ENCODE peak calls at places on chromosomes 4 and X, in eight cellular contexts. One of them, this sample, is unnamed.

GRCh38 chr4:120008957-120009356 is 57.7 kb downstream of the MAD2L1 start:
- DNase-seq in adrenal gland: no peak
- DNase-seq in left lung: no peak
- DNase-seq in dorsolateral prefrontal cortex: no peak
- DNase-seq in Caco-2: no peak
- DNase-seq in AG10803: no peak
- DNase-seq in lower lobe of right lung: no peak
- DNase-seq in endothelial cell of umbilical vein: no peak
- DNase-seq in this sample: no peak

GRCh38 chr4:74367656-74368055 is 2.7 kb downstream of the EREG start:
- DNase-seq in adrenal gland: no peak
- DNase-seq in left lung: no peak
- DNase-seq in dorsolateral prefrontal cortex: no peak
- DNase-seq in Caco-2: no peak
- DNase-seq in AG10803: no peak
- DNase-seq in lower lobe of right lung: no peak
- DNase-seq in endothelial cell of umbilical vein: no peak
- DNase-seq in this sample: no peak

GRCh38 chr4:1582227-1582626 is 101.9 kb downstream of the FAM53A start:
- DNase-seq in adrenal gland: no peak
- DNase-seq in left lung: peak
- DNase-seq in dorsolateral prefrontal cortex: no peak
- DNase-seq in Caco-2: no peak
- DNase-seq in AG10803: no peak
- DNase-seq in lower lobe of right lung: peak
- DNase-seq in endothelial cell of umbilical vein: no peak
- DNase-seq in this sample: no peak

GRCh38 chrX:96102997-96103396 is 581.6 kb upstream of the DIAPH2 start:
- DNase-seq in adrenal gland: no peak
- DNase-seq in left lung: peak
- DNase-seq in dorsolateral prefrontal cortex: no peak
- DNase-seq in Caco-2: no peak
- DNase-seq in AG10803: no peak
- DNase-seq in lower lobe of right lung: no peak
- DNase-seq in endothelial cell of umbilical vein: peak
- DNase-seq in this sample: no peak

GRCh38 chrX:20952180-20952579 is 422.0 kb upstream of the CNKSR2 start:
- DNase-seq in adrenal gland: no peak
- DNase-seq in left lung: no peak
- DNase-seq in dorsolateral prefrontal cortex: no peak
- DNase-seq in Caco-2: no peak
- DNase-seq in AG10803: no peak
- DNase-seq in lower lobe of right lung: no peak
- DNase-seq in endothelial cell of umbilical vein: no peak
- DNase-seq in this sample: no peak

GRCh38 chr4:57131849-57132745 is 21.9 kb upstream of the IGFBP7 start:
- DNase-seq in adrenal gland: no peak
- DNase-seq in left lung: no peak
- DNase-seq in dorsolateral prefrontal cortex: peak
- DNase-seq in Caco-2: peak
- DNase-seq in AG10803: no peak
- DNase-seq in lower lobe of right lung: no peak
- DNase-seq in endothelial cell of umbilical vein: peak
- DNase-seq in this sample: no peak

GRCh38 chr4:137981277-137981676 is 260.9 kb downstream of the SLC7A11 start:
- DNase-seq in adrenal gland: no peak
- DNase-seq in left lung: no peak
- DNase-seq in dorsolateral prefrontal cortex: no peak
- DNase-seq in Caco-2: no peak
- DNase-seq in AG10803: peak
- DNase-seq in lower lobe of right lung: no peak
- DNase-seq in endothelial cell of umbilical vein: no peak
- DNase-seq in this sample: no peak

GRCh38 chrX:9327086-9327746 is 137.6 kb upstream of the TBL1X start:
- DNase-seq in adrenal gland: no peak
- DNase-seq in left lung: no peak
- DNase-seq in dorsolateral prefrontal cortex: no peak
- DNase-seq in Caco-2: no peak
- DNase-seq in AG10803: no peak
- DNase-seq in lower lobe of right lung: no peak
- DNase-seq in endothelial cell of umbilical vein: no peak
- DNase-seq in this sample: no peak

GRCh38 chrX:149881081-149881711 is at the start of gene MAGEA8:
- DNase-seq in adrenal gland: no peak
- DNase-seq in left lung: no peak
- DNase-seq in dorsolateral prefrontal cortex: no peak
- DNase-seq in Caco-2: peak
- DNase-seq in AG10803: no peak
- DNase-seq in lower lobe of right lung: no peak
- DNase-seq in endothelial cell of umbilical vein: no peak
- DNase-seq in this sample: no peak

GRCh38 chr4:40832175-40832574 is 82.4 kb downstream of the NSUN7 start:
- DNase-seq in adrenal gland: no peak
- DNase-seq in left lung: no peak
- DNase-seq in dorsolateral prefrontal cortex: no peak
- DNase-seq in Caco-2: no peak
- DNase-seq in AG10803: no peak
- DNase-seq in lower lobe of right lung: no peak
- DNase-seq in endothelial cell of umbilical vein: no peak
- DNase-seq in this sample: no peak

GRCh38 chr4:147991543-147992295 is 259.8 kb downstream of the ARHGAP10 start:
- DNase-seq in adrenal gland: no peak
- DNase-seq in left lung: no peak
- DNase-seq in dorsolateral prefrontal cortex: no peak
- DNase-seq in Caco-2: no peak
- DNase-seq in AG10803: no peak
- DNase-seq in lower lobe of right lung: no peak
- DNase-seq in endothelial cell of umbilical vein: no peak
- DNase-seq in this sample: no peak

GRCh38 chr4:154686838-154687237 is 57.0 kb upstream of the LRAT start:
- DNase-seq in adrenal gland: no peak
- DNase-seq in left lung: no peak
- DNase-seq in dorsolateral prefrontal cortex: no peak
- DNase-seq in Caco-2: no peak
- DNase-seq in AG10803: no peak
- DNase-seq in lower lobe of right lung: no peak
- DNase-seq in endothelial cell of umbilical vein: no peak
- DNase-seq in this sample: no peak

GRCh38 chr4:84379881-84380618 is 119.0 kb downstream of the NKX6-1 start:
- DNase-seq in adrenal gland: no peak
- DNase-seq in left lung: no peak
- DNase-seq in dorsolateral prefrontal cortex: no peak
- DNase-seq in Caco-2: peak
- DNase-seq in AG10803: peak
- DNase-seq in lower lobe of right lung: no peak
- DNase-seq in endothelial cell of umbilical vein: no peak
- DNase-seq in this sample: peak

GRCh38 chr4:43132010-43132582 is 239.6 kb downstream of the GRXCR1 start:
- DNase-seq in adrenal gland: peak
- DNase-seq in left lung: peak
- DNase-seq in dorsolateral prefrontal cortex: peak
- DNase-seq in Caco-2: peak
- DNase-seq in AG10803: peak
- DNase-seq in lower lobe of right lung: peak
- DNase-seq in endothelial cell of umbilical vein: peak
- DNase-seq in this sample: peak

GRCh38 chr4:81684357-81684756 is 212.7 kb upstream of the RASGEF1B start:
- DNase-seq in adrenal gland: no peak
- DNase-seq in left lung: no peak
- DNase-seq in dorsolateral prefrontal cortex: no peak
- DNase-seq in Caco-2: no peak
- DNase-seq in AG10803: no peak
- DNase-seq in lower lobe of right lung: no peak
- DNase-seq in endothelial cell of umbilical vein: no peak
- DNase-seq in this sample: no peak

GRCh38 chrX:18099745-18100144 is 120.9 kb downstream of the BEND2 start:
- DNase-seq in adrenal gland: no peak
- DNase-seq in left lung: no peak
- DNase-seq in dorsolateral prefrontal cortex: no peak
- DNase-seq in Caco-2: peak
- DNase-seq in AG10803: no peak
- DNase-seq in lower lobe of right lung: no peak
- DNase-seq in endothelial cell of umbilical vein: no peak
- DNase-seq in this sample: no peak

GRCh38 chr4:181569553-181569952 is 673.6 kb upstream of the TENM3 start:
- DNase-seq in adrenal gland: no peak
- DNase-seq in left lung: no peak
- DNase-seq in dorsolateral prefrontal cortex: no peak
- DNase-seq in Caco-2: peak
- DNase-seq in AG10803: peak
- DNase-seq in lower lobe of right lung: no peak
- DNase-seq in endothelial cell of umbilical vein: no peak
- DNase-seq in this sample: no peak

GRCh38 chr4:12975511-12975910 is 508.6 kb downstream of the RAB28 start:
- DNase-seq in adrenal gland: no peak
- DNase-seq in left lung: no peak
- DNase-seq in dorsolateral prefrontal cortex: no peak
- DNase-seq in Caco-2: no peak
- DNase-seq in AG10803: no peak
- DNase-seq in lower lobe of right lung: no peak
- DNase-seq in endothelial cell of umbilical vein: no peak
- DNase-seq in this sample: no peak

GRCh38 chr4:141002323-141002805 is 130.9 kb downstream of the RNF150 start:
- DNase-seq in adrenal gland: no peak
- DNase-seq in left lung: no peak
- DNase-seq in dorsolateral prefrontal cortex: no peak
- DNase-seq in Caco-2: no peak
- DNase-seq in AG10803: peak
- DNase-seq in lower lobe of right lung: no peak
- DNase-seq in endothelial cell of umbilical vein: no peak
- DNase-seq in this sample: no peak

GRCh38 chrX:134936542-134936941 is 54.2 kb upstream of the SMIM10 start:
- DNase-seq in adrenal gland: no peak
- DNase-seq in left lung: no peak
- DNase-seq in dorsolateral prefrontal cortex: no peak
- DNase-seq in Caco-2: no peak
- DNase-seq in AG10803: peak
- DNase-seq in lower lobe of right lung: no peak
- DNase-seq in endothelial cell of umbilical vein: peak
- DNase-seq in this sample: no peak

GRCh38 chrX:155874571-155875244 is 6.4 kb upstream of the VAMP7 start:
- DNase-seq in adrenal gland: no peak
- DNase-seq in left lung: peak
- DNase-seq in dorsolateral prefrontal cortex: no peak
- DNase-seq in Caco-2: no peak
- DNase-seq in AG10803: peak
- DNase-seq in lower lobe of right lung: no peak
- DNase-seq in endothelial cell of umbilical vein: no peak
- DNase-seq in this sample: no peak

GRCh38 chr4:98113005-98113404 is 30.3 kb downstream of the STPG2 start:
- DNase-seq in adrenal gland: no peak
- DNase-seq in left lung: no peak
- DNase-seq in dorsolateral prefrontal cortex: no peak
- DNase-seq in Caco-2: peak
- DNase-seq in AG10803: peak
- DNase-seq in lower lobe of right lung: no peak
- DNase-seq in endothelial cell of umbilical vein: peak
- DNase-seq in this sample: peak

GRCh38 chr4:137307806-137308205 is 224.5 kb downstream of the PCDH18 start:
- DNase-seq in adrenal gland: peak
- DNase-seq in left lung: no peak
- DNase-seq in dorsolateral prefrontal cortex: no peak
- DNase-seq in Caco-2: no peak
- DNase-seq in AG10803: peak
- DNase-seq in lower lobe of right lung: no peak
- DNase-seq in endothelial cell of umbilical vein: no peak
- DNase-seq in this sample: no peak

GRCh38 chrX:152989292-152989658 is 4.6 kb downstream of the PNMA5 start:
- DNase-seq in adrenal gland: no peak
- DNase-seq in left lung: no peak
- DNase-seq in dorsolateral prefrontal cortex: no peak
- DNase-seq in Caco-2: no peak
- DNase-seq in AG10803: peak
- DNase-seq in lower lobe of right lung: no peak
- DNase-seq in endothelial cell of umbilical vein: no peak
- DNase-seq in this sample: no peak

GRCh38 chr4:15778742-15779231 is 659 bp downstream of the CD38 start:
- DNase-seq in adrenal gland: peak
- DNase-seq in left lung: peak
- DNase-seq in dorsolateral prefrontal cortex: no peak
- DNase-seq in Caco-2: no peak
- DNase-seq in AG10803: no peak
- DNase-seq in lower lobe of right lung: peak
- DNase-seq in endothelial cell of umbilical vein: no peak
- DNase-seq in this sample: no peak

GRCh38 chrX:128676651-128677050 is 624.4 kb upstream of the ACTRT1 start:
- DNase-seq in adrenal gland: no peak
- DNase-seq in left lung: no peak
- DNase-seq in dorsolateral prefrontal cortex: no peak
- DNase-seq in Caco-2: no peak
- DNase-seq in AG10803: no peak
- DNase-seq in lower lobe of right lung: no peak
- DNase-seq in endothelial cell of umbilical vein: no peak
- DNase-seq in this sample: no peak
- TF ChIP-seq CTCF in adrenal gland: no peak
- TF ChIP-seq CTCF in left lung: no peak
- TF ChIP-seq CTCF in dorsolateral prefrontal cortex: no peak
- TF ChIP-seq CTCF in Caco-2: no peak
- TF ChIP-seq CTCF in AG10803: no peak
- TF ChIP-seq CTCF in lower lobe of right lung: no peak
- TF ChIP-seq CTCF in endothelial cell of umbilical vein: no peak
- TF ChIP-seq CTCF in this sample: no peak

DNA sequence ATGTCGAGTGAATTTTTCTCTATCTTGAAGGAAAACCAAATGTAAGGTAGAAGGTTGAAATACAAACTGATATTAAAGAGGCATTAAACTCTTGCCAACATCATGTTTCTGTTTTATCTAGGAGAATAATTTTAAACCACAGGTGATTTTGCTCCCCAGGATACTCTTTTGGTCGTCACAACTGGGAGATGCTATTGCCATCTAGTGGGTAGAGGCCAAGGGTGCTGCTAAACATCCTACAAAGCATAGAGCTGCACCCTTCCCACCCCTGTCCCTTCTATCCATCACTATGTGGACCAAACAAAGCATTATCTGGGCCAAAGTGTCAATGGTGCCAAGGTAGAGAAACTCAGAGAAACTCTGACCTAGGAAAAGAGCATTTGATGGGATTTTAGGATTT is 154.6 kb upstream of the MAGEB2 start:
- DNase-seq in adrenal gland: no peak
- DNase-seq in left lung: no peak
- DNase-seq in dorsolateral prefrontal cortex: no peak
- DNase-seq in Caco-2: peak
- DNase-seq in AG10803: no peak
- DNase-seq in lower lobe of right lung: no peak
- DNase-seq in endothelial cell of umbilical vein: peak
- DNase-seq in this sample: no peak
- TF ChIP-seq CTCF in adrenal gland: no peak
- TF ChIP-seq CTCF in left lung: peak
- TF ChIP-seq CTCF in dorsolateral prefrontal cortex: no peak
- TF ChIP-seq CTCF in Caco-2: peak
- TF ChIP-seq CTCF in AG10803: peak
- TF ChIP-seq CTCF in lower lobe of right lung: no peak
- TF ChIP-seq CTCF in endothelial cell of umbilical vein: peak
- TF ChIP-seq CTCF in this sample: no peak

GRCh38 chrX:7586126-7586525 is 256.8 kb upstream of the VCX start:
- DNase-seq in adrenal gland: no peak
- DNase-seq in left lung: no peak
- DNase-seq in dorsolateral prefrontal cortex: no peak
- DNase-seq in Caco-2: peak
- DNase-seq in AG10803: peak
- DNase-seq in lower lobe of right lung: no peak
- DNase-seq in endothelial cell of umbilical vein: no peak
- DNase-seq in this sample: no peak
- TF ChIP-seq CTCF in adrenal gland: peak
- TF ChIP-seq CTCF in left lung: peak
- TF ChIP-seq CTCF in dorsolateral prefrontal cortex: peak
- TF ChIP-seq CTCF in Caco-2: no peak
- TF ChIP-seq CTCF in AG10803: peak
- TF ChIP-seq CTCF in lower lobe of right lung: peak
- TF ChIP-seq CTCF in endothelial cell of umbilical vein: no peak
- TF ChIP-seq CTCF in this sample: peak

GRCh38 chrX:131778269-131779218 is 234.7 kb downstream of the OR13H1 start:
- DNase-seq in adrenal gland: peak
- DNase-seq in left lung: no peak
- DNase-seq in dorsolateral prefrontal cortex: peak
- DNase-seq in Caco-2: no peak
- DNase-seq in AG10803: no peak
- DNase-seq in lower lobe of right lung: no peak
- DNase-seq in endothelial cell of umbilical vein: no peak
- DNase-seq in this sample: no peak
- TF ChIP-seq CTCF in adrenal gland: peak
- TF ChIP-seq CTCF in left lung: peak
- TF ChIP-seq CTCF in dorsolateral prefrontal cortex: no peak
- TF ChIP-seq CTCF in Caco-2: no peak
- TF ChIP-seq CTCF in AG10803: no peak
- TF ChIP-seq CTCF in lower lobe of right lung: no peak
- TF ChIP-seq CTCF in endothelial cell of umbilical vein: no peak
- TF ChIP-seq CTCF in this sample: no peak

This sample was measured in glutamatergic neuron.